ENCODE peak calls at places on chromosome 2, in nine cellular contexts. One of them, this sample, is unnamed.

GRCh38 chr2:40874380-40874779 is 422.5 kb upstream of the SLC8A1 start:
- DNase-seq in NCI-H2081: no peak
- DNase-seq in H9: no peak
- DNase-seq in stimulated activated CD4-positive, alpha-beta T cell treated with anti-CD3 and anti-CD28 coated beads, Interleukin-1b, Interleukin-23, amount 100 ng/mL, for 4 hours: no peak
- DNase-seq in dorsolateral prefrontal cortex: no peak
- DNase-seq in kidney: no peak
- DNase-seq in SK-MEL-5: no peak
- DNase-seq in HFF-Myc: no peak
- DNase-seq in EH: no peak
- DNase-seq in this sample: no peak

GRCh38 chr2:2834530-2835254 is 503.6 kb upstream of the MYT1L start:
- DNase-seq in NCI-H2081: no peak
- DNase-seq in H9: no peak
- DNase-seq in stimulated activated CD4-positive, alpha-beta T cell treated with anti-CD3 and anti-CD28 coated beads, Interleukin-1b, Interleukin-23, amount 100 ng/mL, for 4 hours: no peak
- DNase-seq in dorsolateral prefrontal cortex: no peak
- DNase-seq in kidney: no peak
- DNase-seq in SK-MEL-5: no peak
- DNase-seq in HFF-Myc: no peak
- DNase-seq in EH: no peak
- DNase-seq in this sample: no peak

GRCh38 chr2:151810506-151810905 is 17.7 kb downstream of the ARL5A start:
- DNase-seq in NCI-H2081: no peak
- DNase-seq in H9: no peak
- DNase-seq in stimulated activated CD4-positive, alpha-beta T cell treated with anti-CD3 and anti-CD28 coated beads, Interleukin-1b, Interleukin-23, amount 100 ng/mL, for 4 hours: no peak
- DNase-seq in dorsolateral prefrontal cortex: no peak
- DNase-seq in kidney: no peak
- DNase-seq in SK-MEL-5: no peak
- DNase-seq in HFF-Myc: no peak
- DNase-seq in EH: no peak
- DNase-seq in this sample: no peak

GRCh38 chr2:58110765-58111164 is 64.2 kb downstream of the VRK2 start:
- DNase-seq in NCI-H2081: no peak
- DNase-seq in H9: peak
- DNase-seq in stimulated activated CD4-positive, alpha-beta T cell treated with anti-CD3 and anti-CD28 coated beads, Interleukin-1b, Interleukin-23, amount 100 ng/mL, for 4 hours: no peak
- DNase-seq in dorsolateral prefrontal cortex: no peak
- DNase-seq in kidney: no peak
- DNase-seq in SK-MEL-5: no peak
- DNase-seq in HFF-Myc: no peak
- DNase-seq in EH: no peak
- DNase-seq in this sample: no peak

GRCh38 chr2:142175917-142176316 is 45.1 kb upstream of the LRP1B start:
- DNase-seq in NCI-H2081: no peak
- DNase-seq in H9: no peak
- DNase-seq in stimulated activated CD4-positive, alpha-beta T cell treated with anti-CD3 and anti-CD28 coated beads, Interleukin-1b, Interleukin-23, amount 100 ng/mL, for 4 hours: no peak
- DNase-seq in dorsolateral prefrontal cortex: no peak
- DNase-seq in kidney: no peak
- DNase-seq in SK-MEL-5: no peak
- DNase-seq in HFF-Myc: no peak
- DNase-seq in EH: no peak
- DNase-seq in this sample: no peak

GRCh38 chr2:66270247-66270646 is 164.7 kb upstream of the MEIS1 start:
- DNase-seq in NCI-H2081: no peak
- DNase-seq in H9: peak
- DNase-seq in stimulated activated CD4-positive, alpha-beta T cell treated with anti-CD3 and anti-CD28 coated beads, Interleukin-1b, Interleukin-23, amount 100 ng/mL, for 4 hours: no peak
- DNase-seq in dorsolateral prefrontal cortex: no peak
- DNase-seq in kidney: no peak
- DNase-seq in SK-MEL-5: no peak
- DNase-seq in HFF-Myc: no peak
- DNase-seq in EH: no peak
- DNase-seq in this sample: no peak

GRCh38 chr2:218031771-218032257 is 29.0 kb upstream of the TNS1 start:
- DNase-seq in NCI-H2081: no peak
- DNase-seq in H9: no peak
- DNase-seq in stimulated activated CD4-positive, alpha-beta T cell treated with anti-CD3 and anti-CD28 coated beads, Interleukin-1b, Interleukin-23, amount 100 ng/mL, for 4 hours: no peak
- DNase-seq in dorsolateral prefrontal cortex: no peak
- DNase-seq in kidney: peak
- DNase-seq in SK-MEL-5: no peak
- DNase-seq in HFF-Myc: no peak
- DNase-seq in EH: no peak
- DNase-seq in this sample: no peak

GRCh38 chr2:237696471-237696870 is 69.1 kb downstream of the LRRFIP1 start:
- DNase-seq in NCI-H2081: no peak
- DNase-seq in H9: peak
- DNase-seq in stimulated activated CD4-positive, alpha-beta T cell treated with anti-CD3 and anti-CD28 coated beads, Interleukin-1b, Interleukin-23, amount 100 ng/mL, for 4 hours: no peak
- DNase-seq in dorsolateral prefrontal cortex: no peak
- DNase-seq in kidney: peak
- DNase-seq in SK-MEL-5: no peak
- DNase-seq in HFF-Myc: no peak
- DNase-seq in EH: no peak
- DNase-seq in this sample: no peak

GRCh38 chr2:10009811-10010781 is 33.3 kb upstream of the KLF11 start:
- DNase-seq in NCI-H2081: no peak
- DNase-seq in H9: no peak
- DNase-seq in stimulated activated CD4-positive, alpha-beta T cell treated with anti-CD3 and anti-CD28 coated beads, Interleukin-1b, Interleukin-23, amount 100 ng/mL, for 4 hours: no peak
- DNase-seq in dorsolateral prefrontal cortex: no peak
- DNase-seq in kidney: peak
- DNase-seq in SK-MEL-5: no peak
- DNase-seq in HFF-Myc: no peak
- DNase-seq in EH: peak
- DNase-seq in this sample: no peak

GRCh38 chr2:18297536-18298058 is 262.9 kb downstream of the RDH14 start:
- DNase-seq in NCI-H2081: no peak
- DNase-seq in H9: no peak
- DNase-seq in stimulated activated CD4-positive, alpha-beta T cell treated with anti-CD3 and anti-CD28 coated beads, Interleukin-1b, Interleukin-23, amount 100 ng/mL, for 4 hours: no peak
- DNase-seq in dorsolateral prefrontal cortex: no peak
- DNase-seq in kidney: no peak
- DNase-seq in SK-MEL-5: no peak
- DNase-seq in HFF-Myc: no peak
- DNase-seq in EH: no peak
- DNase-seq in this sample: no peak

GRCh38 chr2:55923091-55923977 is at the start of gene EFEMP1:
- DNase-seq in NCI-H2081: no peak
- DNase-seq in H9: peak
- DNase-seq in stimulated activated CD4-positive, alpha-beta T cell treated with anti-CD3 and anti-CD28 coated beads, Interleukin-1b, Interleukin-23, amount 100 ng/mL, for 4 hours: no peak
- DNase-seq in dorsolateral prefrontal cortex: peak
- DNase-seq in kidney: peak
- DNase-seq in SK-MEL-5: no peak
- DNase-seq in HFF-Myc: no peak
- DNase-seq in EH: peak
- DNase-seq in this sample: no peak

GRCh38 chr2:96608459-96609455 is 29.4 kb downstream of the KANSL3 start:
- DNase-seq in NCI-H2081: no peak
- DNase-seq in H9: no peak
- DNase-seq in stimulated activated CD4-positive, alpha-beta T cell treated with anti-CD3 and anti-CD28 coated beads, Interleukin-1b, Interleukin-23, amount 100 ng/mL, for 4 hours: no peak
- DNase-seq in dorsolateral prefrontal cortex: no peak
- DNase-seq in kidney: no peak
- DNase-seq in SK-MEL-5: no peak
- DNase-seq in HFF-Myc: no peak
- DNase-seq in EH: peak
- DNase-seq in this sample: no peak

GRCh38 chr2:188181439-188181838 is 110.2 kb upstream of the GULP1 start:
- DNase-seq in NCI-H2081: no peak
- DNase-seq in H9: peak
- DNase-seq in stimulated activated CD4-positive, alpha-beta T cell treated with anti-CD3 and anti-CD28 coated beads, Interleukin-1b, Interleukin-23, amount 100 ng/mL, for 4 hours: no peak
- DNase-seq in dorsolateral prefrontal cortex: no peak
- DNase-seq in kidney: no peak
- DNase-seq in SK-MEL-5: peak
- DNase-seq in HFF-Myc: no peak
- DNase-seq in EH: no peak
- DNase-seq in this sample: no peak

GRCh38 chr2:66872056-66872821 is 437.3 kb downstream of the MEIS1 start:
- DNase-seq in NCI-H2081: no peak
- DNase-seq in H9: no peak
- DNase-seq in stimulated activated CD4-positive, alpha-beta T cell treated with anti-CD3 and anti-CD28 coated beads, Interleukin-1b, Interleukin-23, amount 100 ng/mL, for 4 hours: no peak
- DNase-seq in dorsolateral prefrontal cortex: no peak
- DNase-seq in kidney: no peak
- DNase-seq in SK-MEL-5: no peak
- DNase-seq in HFF-Myc: no peak
- DNase-seq in EH: peak
- DNase-seq in this sample: no peak

GRCh38 chr2:239912938-239913631 is 112.1 kb downstream of the NDUFA10 start:
- DNase-seq in NCI-H2081: no peak
- DNase-seq in H9: peak
- DNase-seq in stimulated activated CD4-positive, alpha-beta T cell treated with anti-CD3 and anti-CD28 coated beads, Interleukin-1b, Interleukin-23, amount 100 ng/mL, for 4 hours: no peak
- DNase-seq in dorsolateral prefrontal cortex: no peak
- DNase-seq in kidney: peak
- DNase-seq in SK-MEL-5: no peak
- DNase-seq in HFF-Myc: no peak
- DNase-seq in EH: no peak
- DNase-seq in this sample: no peak

GRCh38 chr2:201707753-201708152 is 9.3 kb upstream of the MPP4 start:
- DNase-seq in NCI-H2081: no peak
- DNase-seq in H9: no peak
- DNase-seq in stimulated activated CD4-positive, alpha-beta T cell treated with anti-CD3 and anti-CD28 coated beads, Interleukin-1b, Interleukin-23, amount 100 ng/mL, for 4 hours: no peak
- DNase-seq in dorsolateral prefrontal cortex: no peak
- DNase-seq in kidney: no peak
- DNase-seq in SK-MEL-5: peak
- DNase-seq in HFF-Myc: no peak
- DNase-seq in EH: peak
- DNase-seq in this sample: no peak

GRCh38 chr2:61536086-61536722 is 2.0 kb downstream of the XPO1 start:
- DNase-seq in NCI-H2081: peak
- DNase-seq in H9: no peak
- DNase-seq in stimulated activated CD4-positive, alpha-beta T cell treated with anti-CD3 and anti-CD28 coated beads, Interleukin-1b, Interleukin-23, amount 100 ng/mL, for 4 hours: no peak
- DNase-seq in dorsolateral prefrontal cortex: no peak
- DNase-seq in kidney: no peak
- DNase-seq in SK-MEL-5: no peak
- DNase-seq in HFF-Myc: no peak
- DNase-seq in EH: peak
- DNase-seq in this sample: no peak

GRCh38 chr2:109279243-109279860 is 150.3 kb downstream of the SH3RF3 start:
- DNase-seq in NCI-H2081: no peak
- DNase-seq in H9: peak
- DNase-seq in stimulated activated CD4-positive, alpha-beta T cell treated with anti-CD3 and anti-CD28 coated beads, Interleukin-1b, Interleukin-23, amount 100 ng/mL, for 4 hours: no peak
- DNase-seq in dorsolateral prefrontal cortex: no peak
- DNase-seq in kidney: peak
- DNase-seq in SK-MEL-5: no peak
- DNase-seq in HFF-Myc: no peak
- DNase-seq in EH: no peak
- DNase-seq in this sample: no peak

GRCh38 chr2:45874324-45874723 is 222.8 kb downstream of the PRKCE start:
- DNase-seq in NCI-H2081: no peak
- DNase-seq in H9: no peak
- DNase-seq in stimulated activated CD4-positive, alpha-beta T cell treated with anti-CD3 and anti-CD28 coated beads, Interleukin-1b, Interleukin-23, amount 100 ng/mL, for 4 hours: no peak
- DNase-seq in dorsolateral prefrontal cortex: no peak
- DNase-seq in kidney: peak
- DNase-seq in SK-MEL-5: no peak
- DNase-seq in HFF-Myc: no peak
- DNase-seq in EH: no peak
- DNase-seq in this sample: no peak

GRCh38 chr2:223100061-223100511 is 48.1 kb downstream of the KCNE4 start:
- DNase-seq in NCI-H2081: no peak
- DNase-seq in H9: no peak
- DNase-seq in stimulated activated CD4-positive, alpha-beta T cell treated with anti-CD3 and anti-CD28 coated beads, Interleukin-1b, Interleukin-23, amount 100 ng/mL, for 4 hours: no peak
- DNase-seq in dorsolateral prefrontal cortex: no peak
- DNase-seq in kidney: peak
- DNase-seq in SK-MEL-5: no peak
- DNase-seq in HFF-Myc: no peak
- DNase-seq in EH: peak
- DNase-seq in this sample: no peak

GRCh38 chr2:198710562-198710961 is 747.2 kb downstream of the SATB2 start:
- DNase-seq in NCI-H2081: no peak
- DNase-seq in H9: no peak
- DNase-seq in stimulated activated CD4-positive, alpha-beta T cell treated with anti-CD3 and anti-CD28 coated beads, Interleukin-1b, Interleukin-23, amount 100 ng/mL, for 4 hours: no peak
- DNase-seq in dorsolateral prefrontal cortex: no peak
- DNase-seq in kidney: no peak
- DNase-seq in SK-MEL-5: no peak
- DNase-seq in HFF-Myc: no peak
- DNase-seq in EH: no peak
- DNase-seq in this sample: no peak

GRCh38 chr2:220473611-220474010 is 846.2 kb downstream of the SLC4A3 start:
- DNase-seq in NCI-H2081: no peak
- DNase-seq in H9: no peak
- DNase-seq in stimulated activated CD4-positive, alpha-beta T cell treated with anti-CD3 and anti-CD28 coated beads, Interleukin-1b, Interleukin-23, amount 100 ng/mL, for 4 hours: no peak
- DNase-seq in dorsolateral prefrontal cortex: no peak
- DNase-seq in kidney: no peak
- DNase-seq in SK-MEL-5: no peak
- DNase-seq in HFF-Myc: no peak
- DNase-seq in EH: peak
- DNase-seq in this sample: no peak

GRCh38 chr2:69253893-69254292 is 133.1 kb downstream of the GFPT1 start:
- DNase-seq in NCI-H2081: no peak
- DNase-seq in H9: no peak
- DNase-seq in stimulated activated CD4-positive, alpha-beta T cell treated with anti-CD3 and anti-CD28 coated beads, Interleukin-1b, Interleukin-23, amount 100 ng/mL, for 4 hours: no peak
- DNase-seq in dorsolateral prefrontal cortex: no peak
- DNase-seq in kidney: no peak
- DNase-seq in SK-MEL-5: peak
- DNase-seq in HFF-Myc: peak
- DNase-seq in EH: peak
- DNase-seq in this sample: no peak

This sample was measured in activated CD8-positive, alpha-beta memory T cell treated with anti-CD3 and anti-CD28 coated beads for 48 hours.